ENCODE peak calls at places on chromosomes 12 and 14, in five cellular contexts. One of them, this sample, is unnamed.

GRCh38 chr12:51915003-51915625 is 7.8 kb downstream of the ACVRL1 start:
- DNase-seq in WTC11: peak
- DNase-seq in RWPE2: no peak
- DNase-seq in activated B cell treated with CpG ODN at 0.5 μM for 24 hours: no peak
- DNase-seq in activated T-cell treated with anti-CD3 and anti-CD28 coated beads, Interleukin-2, amount 50 U/mL, for 72 hours: no peak
- DNase-seq in this sample: no peak

GRCh38 chr12:124512667-124513296 is 54.6 kb downstream of the NCOR2 start:
- DNase-seq in WTC11: peak
- DNase-seq in RWPE2: peak
- DNase-seq in activated B cell treated with CpG ODN at 0.5 μM for 24 hours: no peak
- DNase-seq in activated T-cell treated with anti-CD3 and anti-CD28 coated beads, Interleukin-2, amount 50 U/mL, for 72 hours: no peak
- DNase-seq in this sample: peak

GRCh38 chr14:101665478-101666078 is 95.9 kb upstream of the PPP2R5C start:
- DNase-seq in WTC11: peak
- DNase-seq in RWPE2: no peak
- DNase-seq in activated B cell treated with CpG ODN at 0.5 μM for 24 hours: no peak
- DNase-seq in activated T-cell treated with anti-CD3 and anti-CD28 coated beads, Interleukin-2, amount 50 U/mL, for 72 hours: peak
- DNase-seq in this sample: peak

GRCh38 chr12:50690923-50691322 is 73.0 kb upstream of the ATF1 start:
- DNase-seq in WTC11: no peak
- DNase-seq in RWPE2: no peak
- DNase-seq in activated B cell treated with CpG ODN at 0.5 μM for 24 hours: no peak
- DNase-seq in activated T-cell treated with anti-CD3 and anti-CD28 coated beads, Interleukin-2, amount 50 U/mL, for 72 hours: no peak
- DNase-seq in this sample: no peak

GRCh38 chr12:93684716-93685115 is 7.5 kb downstream of the CRADD start:
- DNase-seq in WTC11: no peak
- DNase-seq in RWPE2: no peak
- DNase-seq in activated B cell treated with CpG ODN at 0.5 μM for 24 hours: no peak
- DNase-seq in activated T-cell treated with anti-CD3 and anti-CD28 coated beads, Interleukin-2, amount 50 U/mL, for 72 hours: no peak
- DNase-seq in this sample: no peak

GRCh38 chr14:93953263-93953662 is 23.1 kb downstream of the ASB2 start:
- DNase-seq in WTC11: peak
- DNase-seq in RWPE2: no peak
- DNase-seq in activated B cell treated with CpG ODN at 0.5 μM for 24 hours: no peak
- DNase-seq in activated T-cell treated with anti-CD3 and anti-CD28 coated beads, Interleukin-2, amount 50 U/mL, for 72 hours: no peak
- DNase-seq in this sample: no peak

GRCh38 chr12:94148841-94149780 is 734 bp downstream of the PLXNC1 start:
- DNase-seq in WTC11: peak
- DNase-seq in RWPE2: no peak
- DNase-seq in activated B cell treated with CpG ODN at 0.5 μM for 24 hours: peak
- DNase-seq in activated T-cell treated with anti-CD3 and anti-CD28 coated beads, Interleukin-2, amount 50 U/mL, for 72 hours: peak
- DNase-seq in this sample: no peak

GRCh38 chr14:75547552-75548250 is 25.4 kb downstream of the BATF start:
- DNase-seq in WTC11: no peak
- DNase-seq in RWPE2: no peak
- DNase-seq in activated B cell treated with CpG ODN at 0.5 μM for 24 hours: no peak
- DNase-seq in activated T-cell treated with anti-CD3 and anti-CD28 coated beads, Interleukin-2, amount 50 U/mL, for 72 hours: no peak
- DNase-seq in this sample: no peak

GRCh38 chr14:33282811-33283210 is 344.1 kb downstream of the NPAS3 start:
- DNase-seq in WTC11: no peak
- DNase-seq in RWPE2: no peak
- DNase-seq in activated B cell treated with CpG ODN at 0.5 μM for 24 hours: no peak
- DNase-seq in activated T-cell treated with anti-CD3 and anti-CD28 coated beads, Interleukin-2, amount 50 U/mL, for 72 hours: no peak
- DNase-seq in this sample: no peak

GRCh38 chr14:42556551-42556950 is 949.9 kb downstream of the LRFN5 start:
- DNase-seq in WTC11: no peak
- DNase-seq in RWPE2: no peak
- DNase-seq in activated B cell treated with CpG ODN at 0.5 μM for 24 hours: no peak
- DNase-seq in activated T-cell treated with anti-CD3 and anti-CD28 coated beads, Interleukin-2, amount 50 U/mL, for 72 hours: no peak
- DNase-seq in this sample: no peak

This sample was measured in iPS DF 19.7.